ENCODE peak calls at places on chromosomes 11 and 22, in six cellular contexts. U is fibroblast of villous mesenchyme, Q is kidney epithelial cell, W is neural crest cell, J is type B pancreatic cell, F is OCI-M1. T is an unnamed sample.

GRCh38 chr11:1272531-1272930 is 36.9 kb downstream of the TOLLIP start:
- DNase-seq in U (no peak), J (no peak), F (no peak), W (no peak), Q (no peak), T (no peak)

GRCh38 chr22:40714514-40714966 is 35.3 kb downstream of the MCHR1 start:
- DNase-seq in J (no peak), Q (peak), U (no peak), F (no peak), W (peak), T (peak)

GRCh38 chr11:8019671-8020597 is 32.8 kb downstream of the EIF3F start:
- DNase-seq in U (no peak), W (no peak), F (no peak), J (peak), Q (no peak), T (peak)

GRCh38 chr11:115466122-115466521 is 38.1 kb downstream of the CADM1 start:
- DNase-seq in J (no peak), U (no peak), W (no peak), Q (no peak), F (no peak), T (no peak)

GRCh38 chr11:44300881-44301855 is 8.8 kb downstream of the ALX4 start:
- DNase-seq in W (no peak), J (no peak), Q (no peak), U (no peak), F (no peak), T (no peak)

GRCh38 chr11:122007611-122008071 is 108.4 kb downstream of the BLID start:
- DNase-seq in F (peak), Q (no peak), W (no peak), J (no peak), U (no peak), T (no peak)

GRCh38 chr11:1852885-1853284 is at the start of gene LSP1:
- DNase-seq in F (no peak), W (no peak), Q (no peak), J (no peak), U (no peak), T (no peak)

GRCh38 chr11:131495417-131495816 is 125.0 kb downstream of the NTM start:
- DNase-seq in J (no peak), Q (no peak), W (no peak), F (no peak), U (no peak), T (no peak)

GRCh38 chr11:72579816-72580647 is 94.2 kb downstream of the PDE2A start:
- DNase-seq in W (no peak), Q (no peak), F (no peak), J (no peak), U (no peak), T (peak)

GRCh38 chr11:18171377-18172000 is 1.1 kb upstream of the MRGPRX4 start:
- DNase-seq in F (peak), W (peak), Q (no peak), J (no peak), U (peak), T (peak)

GRCh38 chr11:125376117-125376516 is 119.9 kb downstream of the FEZ1 start:
- DNase-seq in F (no peak), W (no peak), U (no peak), Q (no peak), J (no peak), T (peak)

GRCh38 chr11:17508306-17508705 is 31.7 kb upstream of the ABCC8 start:
- DNase-seq in F (no peak), W (no peak), J (no peak), U (no peak), Q (peak), T (no peak)

GRCh38 chr11:65419773-65420481 is 2.7 kb upstream of the NEAT1 start:
- DNase-seq in W (no peak), F (peak), Q (peak), U (peak), J (no peak), T (peak)

GRCh38 chr22:29625090-29625825 is 21.8 kb downstream of the NF2 start:
- DNase-seq in Q (peak), W (peak), J (no peak), F (peak), U (peak), T (peak)

GRCh38 chr11:113370634-113371033 is 16.9 kb upstream of the ANKK1 start:
- DNase-seq in Q (no peak), J (no peak), U (no peak), W (no peak), F (peak), T (no peak)

GRCh38 chr11:46719048-46719542 is at the start of gene F2:
- DNase-seq in U (no peak), F (no peak), W (no peak), J (no peak), Q (no peak), T (no peak)

GRCh38 chr11:1353383-1354124 is 36.2 kb upstream of the BRSK2 start:
- DNase-seq in J (no peak), Q (no peak), F (no peak), W (no peak), U (no peak), T (peak)

GRCh38 chr11:128936546-128937275 is 6.0 kb downstream of the TP53AIP1 start:
- DNase-seq in F (no peak), W (no peak), U (no peak), Q (no peak), J (no peak), T (peak)

GRCh38 chr11:129323896-129324522 is 51.6 kb upstream of the BARX2 start:
- DNase-seq in J (peak), F (no peak), W (no peak), U (peak), Q (no peak), T (peak)

T was measured in endodermal cell.